ENCODE peak calls at places on chromosomes 3 and 15, in seven cellular contexts. G is WERI-Rb-1; M is sciatic nerve; P is hepatocyte; X is stimulated activated CD4-positive, alpha-beta T cell treated with anti-CD3 and anti-CD28 coated beads, Interleukin-12 subunit alpha, Interleukin-12 subunit beta, amount 100 ng/mL, for 4 hours; C is GOT3; Q is DMS79. U is an unnamed sample.

GRCh38 chr15:88658972-88659931 is 20.4 kb downstream of the ISG20 start:
- DNase-seq in G (no peak), M (peak; percentile 56), P (no peak), X (no peak), C (no peak), Q (no peak), U (no peak)

GRCh38 chr15:51460796-51461195 is 119.3 kb downstream of the GLDN start:
- DNase-seq in G (no peak), M (no peak), P (no peak), X (no peak), C (no peak), Q (no peak), U (no peak)

GRCh38 chr3:127547761-127548605 is 42.5 kb downstream of the TPRA1 start:
- DNase-seq in G (peak; percentile 89), M (peak; percentile 90), P (peak; percentile 89), X (peak; percentile 84), C (no peak), Q (peak; percentile 44), U (peak; percentile 55)

GRCh38 chr3:197533396-197534347 is 22.1 kb downstream of the BDH1 start:
- DNase-seq in G (no peak), M (no peak), P (no peak), X (no peak), C (no peak), Q (no peak), U (no peak)

GRCh38 chr3:160245261-160245800 is 20.1 kb downstream of the C3orf80 start:
- DNase-seq in G (no peak), M (no peak), P (no peak), X (no peak), C (no peak), Q (no peak), U (no peak)

GRCh38 chr3:183428140-183429023 is at the start of gene MCF2L2:
- DNase-seq in G (peak; percentile 61), M (peak; percentile 81), P (peak; percentile 69), X (peak; percentile 65), C (peak; percentile 6), Q (peak; percentile 51), U (peak; percentile 77)

GRCh38 chr15:40906947-40907802 is 12.9 kb downstream of the VPS18 start:
- DNase-seq in G (peak; percentile 63), M (no peak), P (peak; percentile 52), X (peak; percentile 45), C (no peak), Q (peak; percentile 63), U (peak; percentile 54)

GRCh38 chr15:73054417-73054963 is 2.2 kb downstream of the NEO1 start:
- DNase-seq in G (no peak), M (no peak), P (peak; percentile 30), X (no peak), C (no peak), Q (no peak), U (no peak)

GRCh38 chr3:117322866-117323265 is 613.3 kb downstream of the TUSC7 start:
- DNase-seq in G (no peak), M (no peak), P (peak; percentile 54), X (no peak), C (no peak), Q (no peak), U (no peak)

GRCh38 chr3:110070539-110070916 is 733.2 kb upstream of the DPPA4 start:
- DNase-seq in G (no peak), M (no peak), P (no peak), X (no peak), C (no peak), Q (no peak), U (no peak)

GRCh38 chr15:94670436-94671034 is 439.2 kb downstream of the MCTP2 start:
- DNase-seq in G (no peak), M (no peak), P (peak; percentile 58), X (no peak), C (no peak), Q (no peak), U (peak; percentile 1)

GRCh38 chr15:90071220-90071807 is 31.0 kb downstream of the IDH2 start:
- DNase-seq in G (peak; percentile 81), M (peak; percentile 91), P (peak; percentile 90), X (peak; percentile 73), C (no peak), Q (no peak), U (peak; percentile 73)

GRCh38 chr15:48076454-48076853 is 44.3 kb upstream of the SLC24A5 start:
- DNase-seq in G (no peak), M (no peak), P (no peak), X (no peak), C (no peak), Q (no peak), U (no peak)